ENCODE peak calls at places on chromosomes 1 and 21, in nine cellular contexts. J is NCI-H774; I is CD4-positive, alpha-beta T cell; L is stimulated activated CD4-positive, alpha-beta T cell treated with anti-CD3 and anti-CD28 coated beads, Interleukin-2, amount 100 ng/mL, for 48 hours; K is mucosa of descending colon; H is NCI-H226; D is caudate nucleus; Q is HT1080; E is MM.1S. P is an unnamed sample.

GRCh38 chr1:223813645-223814044 is 32.1 kb downstream of the TP53BP2 start:
- DNase-seq in J (no peak), I (no peak), L (no peak), K (no peak), H (no peak), D (no peak), Q (no peak), E (no peak), P (no peak)

GRCh38 chr1:225942574-225942973 is 1.6 kb upstream of the LEFTY2 start:
- DNase-seq in J (no peak), I (no peak), L (no peak), K (no peak), H (no peak), D (no peak), Q (no peak), E (peak), P (peak)

GRCh38 chr1:212884592-212884991 is 26.5 kb downstream of the FLVCR1 start:
- DNase-seq in J (no peak), I (no peak), L (no peak), K (no peak), H (no peak), D (no peak), Q (no peak), E (no peak), P (no peak)

GRCh38 chr1:239879321-239880170 is 212.1 kb upstream of the FMN2 start:
- DNase-seq in J (no peak), I (no peak), L (no peak), K (no peak), H (no peak), D (no peak), Q (no peak), E (no peak), P (no peak)

GRCh38 chr1:46131727-46132528 is 501 bp downstream of the PIK3R3 start:
- DNase-seq in J (peak), I (peak), L (peak), K (peak), H (no peak), D (no peak), Q (peak), E (peak), P (peak)

GRCh38 chr1:248853023-248853422 is 5.9 kb downstream of the ZNF692 start:
- DNase-seq in J (no peak), I (no peak), L (no peak), K (no peak), H (no peak), D (no peak), Q (no peak), E (no peak), P (no peak)

GRCh38 chr1:161069731-161070270 is at the start of gene ARHGAP30:
- DNase-seq in J (no peak), I (peak), L (peak), K (peak), H (peak), D (no peak), Q (peak), E (peak), P (peak)

GRCh38 chr1:232384172-232384571 is 245.8 kb downstream of the SIPA1L2 start:
- DNase-seq in J (no peak), I (no peak), L (no peak), K (no peak), H (no peak), D (no peak), Q (no peak), E (no peak), P (no peak)

GRCh38 chr1:116020668-116021272 is 44.5 kb downstream of the SLC22A15 start:
- DNase-seq in J (no peak), I (peak), L (peak), K (peak), H (peak), D (peak), Q (peak), E (peak), P (peak)

GRCh38 chr1:31151402-31151801 is 85.9 kb upstream of the PUM1 start:
- DNase-seq in J (no peak), I (no peak), L (no peak), K (no peak), H (no peak), D (no peak), Q (no peak), E (no peak), P (no peak)

GRCh38 chr21:44310628-44311027 is 10.8 kb downstream of the PFKL start:
- DNase-seq in J (no peak), I (no peak), L (no peak), K (no peak), H (no peak), D (no peak), Q (no peak), E (no peak), P (no peak)

GRCh38 chr1:84206416-84206815 is 62.3 kb downstream of the PRKACB start:
- DNase-seq in J (no peak), I (no peak), L (no peak), K (no peak), H (no peak), D (no peak), Q (no peak), E (no peak), P (no peak)

GRCh38 chr21:36882776-36883175 is 83.7 kb downstream of the HLCS start:
- DNase-seq in J (no peak), I (no peak), L (no peak), K (no peak), H (peak), D (no peak), Q (no peak), E (no peak), P (no peak)

GRCh38 chr21:33105088-33105487 is 35.1 kb downstream of the OLIG1 start:
- DNase-seq in J (no peak), I (no peak), L (no peak), K (no peak), H (no peak), D (no peak), Q (no peak), E (no peak), P (no peak)

GRCh38 chr1:160118928-160119327 is 3.4 kb downstream of the ATP1A2 start:
- DNase-seq in J (no peak), I (no peak), L (no peak), K (no peak), H (no peak), D (no peak), Q (no peak), E (no peak), P (no peak)

GRCh38 chr1:197737916-197738315 is 37.4 kb downstream of the DENND1B start:
- DNase-seq in J (peak), I (no peak), L (no peak), K (no peak), H (no peak), D (no peak), Q (no peak), E (no peak), P (no peak)

GRCh38 chr1:18373882-18374493 is 106.7 kb upstream of the KLHDC7A start:
- DNase-seq in J (no peak), I (no peak), L (no peak), K (peak), H (no peak), D (no peak), Q (no peak), E (no peak), P (peak)

GRCh38 chr1:224637510-224637909 is 21.4 kb downstream of the CNIH3 start:
- DNase-seq in J (no peak), I (no peak), L (no peak), K (no peak), H (no peak), D (no peak), Q (peak), E (no peak), P (no peak)

GRCh38 chr21:44728716-44729115 is 17.3 kb upstream of the TSPEAR start:
- DNase-seq in J (no peak), I (no peak), L (no peak), K (no peak), H (no peak), D (no peak), Q (no peak), E (no peak), P (no peak)

GRCh38 chr1:151893176-151893924 is 16.0 kb downstream of the THEM4 start:
- DNase-seq in J (no peak), I (no peak), L (no peak), K (no peak), H (no peak), D (no peak), Q (no peak), E (no peak), P (no peak)

GRCh38 chr1:236948996-236949395 is 55.2 kb downstream of the MT1HL1 start:
- DNase-seq in J (no peak), I (no peak), L (no peak), K (no peak), H (no peak), D (no peak), Q (no peak), E (no peak), P (no peak)

GRCh38 chr1:195981448-195982139 is 626.6 kb downstream of the KCNT2 start:
- DNase-seq in J (no peak), I (no peak), L (no peak), K (no peak), H (peak), D (no peak), Q (peak), E (no peak), P (no peak)

GRCh38 chr1:66388918-66389317 is 145.0 kb upstream of the SGIP1 start:
- DNase-seq in J (no peak), I (no peak), L (no peak), K (no peak), H (no peak), D (no peak), Q (no peak), E (no peak), P (no peak)

GRCh38 chr1:14959295-14959694 is 194.3 kb upstream of the TMEM51 start:
- DNase-seq in J (no peak), I (no peak), L (no peak), K (no peak), H (no peak), D (no peak), Q (no peak), E (no peak), P (no peak)

GRCh38 chr1:63143482-63143881 is 178.9 kb upstream of the FOXD3 start:
- DNase-seq in J (no peak), I (no peak), L (no peak), K (no peak), H (no peak), D (no peak), Q (no peak), E (no peak), P (no peak)

GRCh38 chr1:230114245-230114651 is 47.2 kb downstream of the GALNT2 start:
- DNase-seq in J (no peak), I (no peak), L (no peak), K (no peak), H (no peak), D (no peak), Q (no peak), E (no peak), P (no peak)

GRCh38 chr1:225735252-225736149 is 42.1 kb upstream of the SRP9 start:
- DNase-seq in J (no peak), I (no peak), L (no peak), K (no peak), H (peak), D (no peak), Q (peak), E (no peak), P (no peak)

GRCh38 chr1:227416156-227416865 is 98.0 kb upstream of the CDC42BPA start:
- DNase-seq in J (no peak), I (no peak), L (no peak), K (no peak), H (no peak), D (no peak), Q (no peak), E (no peak), P (no peak)

GRCh38 chr1:226082959-226083302 is 20.4 kb downstream of the H3-3A start:
- DNase-seq in J (peak), I (peak), L (no peak), K (no peak), H (no peak), D (no peak), Q (no peak), E (peak), P (no peak)

GRCh38 chr1:244049142-244049968 is 1.7 kb upstream of the ZBTB18 start:
- DNase-seq in J (peak), I (peak), L (peak), K (peak), H (peak), D (peak), Q (no peak), E (peak), P (peak)

GRCh38 chr1:171912509-171913185 is 71.3 kb downstream of the DNM3 start:
- DNase-seq in J (no peak), I (no peak), L (no peak), K (no peak), H (no peak), D (no peak), Q (no peak), E (no peak), P (no peak)

GRCh38 chr1:207407655-207408256 is 46.4 kb upstream of the CR2 start:
- DNase-seq in J (no peak), I (no peak), L (no peak), K (no peak), H (no peak), D (no peak), Q (no peak), E (no peak), P (no peak)

GRCh38 chr1:232037774-232038388 is 411.3 kb downstream of the DISC1 start:
- DNase-seq in J (no peak), I (no peak), L (no peak), K (no peak), H (no peak), D (no peak), Q (no peak), E (no peak), P (no peak)

P was measured in GM20000.